ENCODE peak calls at places on chromosomes 3 and 15, in five cellular contexts. J is HepG2, Y is SK-N-SH, B is GM12878, F is K562. X is an unnamed sample.

GRCh38 chr3:31724681-31725080 is 192.0 kb downstream of the STT3B start:
- DNase-seq in J (no peak), Y (peak), B (no peak), F (peak), X (no peak)

GRCh38 chr3:31341130-31341529 is 191.6 kb upstream of the STT3B start:
- DNase-seq in J (peak), Y (peak), B (no peak), F (no peak), X (no peak)

GRCh38 chr3:11648735-11649134 is 5.0 kb upstream of the VGLL4 start:
- DNase-seq in J (no peak), Y (no peak), B (no peak), F (no peak), X (no peak)

GRCh38 chr3:2931265-2931664 is 178.9 kb downstream of the IL5RA start:
- DNase-seq in J (no peak), Y (no peak), B (no peak), F (no peak), X (no peak)

GRCh38 chr3:17070560-17070959 is 185.8 kb downstream of the PLCL2 start:
- DNase-seq in J (no peak), Y (no peak), B (no peak), F (peak), X (no peak)

GRCh38 chr3:134092231-134092701 is 62.5 kb upstream of the SLCO2A1 start:
- DNase-seq in J (no peak), Y (no peak), B (no peak), F (no peak), X (no peak)

GRCh38 chr3:49570033-49570654 is 15.9 kb downstream of the BSN start:
- DNase-seq in J (no peak), Y (no peak), B (no peak), F (peak), X (no peak)

GRCh38 chr3:194023501-194024280 is 112.3 kb upstream of the HES1 start:
- DNase-seq in J (no peak), Y (peak), B (no peak), F (no peak), X (no peak)

GRCh38 chr3:98564282-98565005 is 29.0 kb downstream of the CPOX start:
- DNase-seq in J (no peak), Y (no peak), B (no peak), F (no peak), X (no peak)

GRCh38 chr3:194423317-194423716 is 24.3 kb upstream of the GP5 start:
- DNase-seq in J (no peak), Y (no peak), B (no peak), F (no peak), X (no peak)

GRCh38 chr15:98903377-98904018 is 104.1 kb downstream of the PGPEP1L start:
- DNase-seq in J (no peak), Y (no peak), B (no peak), F (no peak), X (no peak)

GRCh38 chr3:141083226-141083625 is 32.1 kb downstream of the SPSB4 start:
- DNase-seq in J (no peak), Y (no peak), B (no peak), F (no peak), X (no peak)

GRCh38 chr15:50051344-50051743 is 67.7 kb downstream of the ATP8B4 start:
- DNase-seq in J (no peak), Y (no peak), B (no peak), F (no peak), X (no peak)

GRCh38 chr15:87224409-87224808 is 1032.1 kb downstream of the NTRK3 start:
- DNase-seq in J (no peak), Y (no peak), B (no peak), F (no peak), X (no peak)

GRCh38 chr3:135078283-135078682 is 283.2 kb downstream of the EPHB1 start:
- DNase-seq in J (no peak), Y (no peak), B (no peak), F (no peak), X (no peak)

GRCh38 chr3:112647122-112647521 is 6.2 kb upstream of the CCDC80 start:
- DNase-seq in J (peak), Y (no peak), B (no peak), F (no peak), X (no peak)

GRCh38 chr3:23085256-23085655 is 117.9 kb upstream of the UBE2E2 start:
- DNase-seq in J (no peak), Y (no peak), B (no peak), F (no peak), X (no peak)

GRCh38 chr15:72184165-72184811 is 13.3 kb downstream of the GRAMD2A start:
- DNase-seq in J (peak), Y (peak), B (no peak), F (no peak), X (no peak)

GRCh38 chr3:158896729-158897128 is 94.9 kb downstream of the MFSD1 start:
- DNase-seq in J (no peak), Y (no peak), B (no peak), F (no peak), X (no peak)

GRCh38 chr3:101375586-101375985 is 55.2 kb upstream of the IMPG2 start:
- DNase-seq in J (no peak), Y (no peak), B (no peak), F (no peak), X (no peak)

GRCh38 chr3:183339461-183340086 is 86.5 kb downstream of the B3GNT5 start:
- DNase-seq in J (no peak), Y (no peak), B (no peak), F (no peak), X (no peak)

GRCh38 chr3:43782541-43782940 is 91.8 kb downstream of the ABHD5 start:
- DNase-seq in J (no peak), Y (no peak), B (no peak), F (no peak), X (no peak)

GRCh38 chr15:94029495-94029894 is 201.9 kb upstream of the MCTP2 start:
- DNase-seq in J (no peak), Y (no peak), B (no peak), F (no peak), X (no peak)

GRCh38 chr3:138861755-138862333 is 27.1 kb upstream of the PIK3CB start:
- DNase-seq in J (no peak), Y (no peak), B (no peak), F (no peak), X (no peak)

GRCh38 chr3:194808709-194809108 is 123.0 kb downstream of the FAM43A start:
- DNase-seq in J (no peak), Y (peak), B (no peak), F (no peak), X (no peak)

GRCh38 chr15:43376017-43376705 is 5.3 kb downstream of the TUBGCP4 start:
- DNase-seq in J (peak), Y (peak), B (peak), F (peak), X (peak)

GRCh38 chr3:39502838-39503145 is 35.3 kb downstream of the MOBP start:
- DNase-seq in J (no peak), Y (no peak), B (no peak), F (no peak), X (no peak)
- TF ChIP-seq TAF1 in J (no peak), Y (no peak), B (no peak), F (no peak), X (no peak)

DNA sequence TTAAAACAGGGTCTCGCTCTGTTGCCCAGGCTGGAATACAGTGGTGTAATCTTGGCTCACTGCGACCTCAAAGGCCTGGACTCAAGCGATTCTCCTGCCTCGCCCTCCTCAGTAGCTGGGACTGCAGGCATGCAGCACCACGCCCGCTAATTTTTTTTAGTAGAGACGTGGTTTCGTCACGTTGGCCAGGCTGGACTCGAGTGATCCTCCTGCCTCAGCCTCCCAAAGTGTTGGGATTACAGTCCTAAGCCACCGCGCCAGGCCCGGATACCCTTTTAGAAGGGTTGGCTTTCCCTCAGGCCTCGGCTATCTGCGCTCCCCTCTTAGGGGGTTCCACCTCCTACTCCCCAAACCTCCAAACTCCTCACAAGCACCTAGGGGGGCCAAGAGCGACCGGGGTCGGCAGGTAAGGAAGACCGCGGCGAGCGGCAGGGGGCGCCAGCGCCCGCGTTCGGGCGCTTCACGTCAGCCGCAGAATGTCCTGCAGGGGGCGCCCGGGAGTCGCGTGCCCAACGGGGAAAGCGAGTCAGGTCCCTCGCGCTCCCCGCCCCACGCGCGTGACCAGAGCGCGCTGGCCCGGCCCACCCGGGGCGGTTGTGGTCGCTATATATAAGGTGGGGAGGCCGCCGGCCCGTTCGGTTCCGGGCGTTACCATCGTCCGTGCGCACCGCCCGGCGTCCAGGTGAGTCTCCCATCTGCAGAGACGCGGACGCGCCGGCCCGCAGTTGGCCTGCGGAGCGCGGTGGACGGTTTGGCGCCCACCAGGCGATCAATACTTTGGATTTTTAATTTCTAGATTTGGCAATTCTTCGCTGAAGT is 51.8 kb upstream of the GATM start:
- DNase-seq in J (peak), Y (peak), B (no peak), F (peak), X (peak)
- TF ChIP-seq TAF1 in J (no peak), Y (no peak), B (no peak), F (no peak), X (no peak)

GRCh38 chr15:52503788-52504496 is 24.7 kb downstream of the MYO5A start:
- DNase-seq in J (no peak), Y (no peak), B (peak), F (no peak), X (no peak)
- TF ChIP-seq TAF1 in J (no peak), Y (no peak), B (no peak), F (no peak), X (no peak)

DNA sequence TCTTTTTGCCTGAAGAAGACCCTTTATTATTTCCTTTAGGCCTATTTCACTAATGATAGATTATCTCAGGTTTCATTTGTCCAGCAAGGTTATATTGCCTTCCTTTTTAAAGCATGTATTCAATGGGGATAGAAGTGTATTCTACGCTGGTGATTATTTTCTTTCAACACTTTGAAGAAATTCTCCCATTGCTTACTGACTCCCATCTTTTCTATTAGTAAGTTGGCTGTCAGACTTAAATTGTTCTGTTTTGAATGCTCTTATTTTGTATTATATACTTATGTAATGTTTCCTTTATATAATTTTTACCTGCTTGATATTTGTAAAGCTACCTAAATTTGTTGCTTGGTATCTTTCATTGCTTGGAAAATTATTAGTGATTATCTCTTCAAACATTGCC is 445.1 kb upstream of the RASGRP1 start:
- DNase-seq in J (no peak), Y (no peak), B (no peak), F (no peak), X (no peak)
- TF ChIP-seq TAF1 in J (no peak), Y (no peak), B (no peak), F (no peak), X (no peak)

X was measured in GM12892.